ENCODE peak calls at places on chromosome 7, in eight cellular contexts. One of them, this sample, is unnamed.
A peak's percentile ranks its signal among the peaks of the same experiment; 100 is the strongest.

GRCh38 chr7:106573738-106574137 is 87.2 kb downstream of the CCDC71L start:
- DNase-seq in GM23338: no peak
- DNase-seq in BE2C: no peak
- DNase-seq in mucosa of descending colon: no peak
- DNase-seq in fibroblast of mammary gland: no peak
- DNase-seq in uterus: no peak
- DNase-seq in H9: no peak
- DNase-seq in BJ: no peak
- DNase-seq in this sample: no peak

GRCh38 chr7:26321440-26321839 is 29.8 kb downstream of the SNX10 start:
- DNase-seq in GM23338: no peak
- DNase-seq in BE2C: no peak
- DNase-seq in mucosa of descending colon: no peak
- DNase-seq in fibroblast of mammary gland: peak; percentile 20
- DNase-seq in uterus: no peak
- DNase-seq in H9: no peak
- DNase-seq in BJ: no peak
- DNase-seq in this sample: no peak

GRCh38 chr7:152711444-152711944 is 35.6 kb upstream of the XRCC2 start:
- DNase-seq in GM23338: no peak
- DNase-seq in BE2C: no peak
- DNase-seq in mucosa of descending colon: no peak
- DNase-seq in fibroblast of mammary gland: no peak
- DNase-seq in uterus: no peak
- DNase-seq in H9: no peak
- DNase-seq in BJ: no peak
- DNase-seq in this sample: no peak

GRCh38 chr7:105805619-105806018 is 70.8 kb downstream of the ATXN7L1 start:
- DNase-seq in GM23338: peak; percentile 69
- DNase-seq in BE2C: no peak
- DNase-seq in mucosa of descending colon: no peak
- DNase-seq in fibroblast of mammary gland: peak; percentile 42
- DNase-seq in uterus: no peak
- DNase-seq in H9: peak; percentile 70
- DNase-seq in BJ: no peak
- DNase-seq in this sample: peak; percentile 62

GRCh38 chr7:37284805-37285211 is 163.9 kb downstream of the ELMO1 start:
- DNase-seq in GM23338: peak; percentile 78
- DNase-seq in BE2C: peak; percentile 67
- DNase-seq in mucosa of descending colon: no peak
- DNase-seq in fibroblast of mammary gland: peak; percentile 27
- DNase-seq in uterus: peak; percentile 20
- DNase-seq in H9: peak; percentile 73
- DNase-seq in BJ: no peak
- DNase-seq in this sample: peak; percentile 63

GRCh38 chr7:129273936-129274335 is 49.1 kb downstream of the AHCYL2 start:
- DNase-seq in GM23338: no peak
- DNase-seq in BE2C: no peak
- DNase-seq in mucosa of descending colon: no peak
- DNase-seq in fibroblast of mammary gland: no peak
- DNase-seq in uterus: no peak
- DNase-seq in H9: no peak
- DNase-seq in BJ: no peak
- DNase-seq in this sample: no peak

GRCh38 chr7:2687338-2687869 is 598 bp upstream of the AMZ1 start:
- DNase-seq in GM23338: no peak
- DNase-seq in BE2C: peak; percentile 78
- DNase-seq in mucosa of descending colon: no peak
- DNase-seq in fibroblast of mammary gland: peak; percentile 19
- DNase-seq in uterus: no peak
- DNase-seq in H9: no peak
- DNase-seq in BJ: peak; percentile 51
- DNase-seq in this sample: no peak

GRCh38 chr7:22474645-22475044 is 25.3 kb downstream of the STEAP1B start:
- DNase-seq in GM23338: no peak
- DNase-seq in BE2C: no peak
- DNase-seq in mucosa of descending colon: no peak
- DNase-seq in fibroblast of mammary gland: no peak
- DNase-seq in uterus: no peak
- DNase-seq in H9: no peak
- DNase-seq in BJ: no peak
- DNase-seq in this sample: no peak

GRCh38 chr7:112112822-112113255 is 93.4 kb downstream of the DOCK4 start:
- DNase-seq in GM23338: no peak
- DNase-seq in BE2C: no peak
- DNase-seq in mucosa of descending colon: no peak
- DNase-seq in fibroblast of mammary gland: peak; percentile 89
- DNase-seq in uterus: no peak
- DNase-seq in H9: no peak
- DNase-seq in BJ: peak; percentile 13
- DNase-seq in this sample: no peak

GRCh38 chr7:74253975-74254857 is at the start of gene RFC2:
- DNase-seq in GM23338: peak; percentile 97
- DNase-seq in BE2C: peak; percentile 98
- DNase-seq in mucosa of descending colon: peak; percentile 98
- DNase-seq in fibroblast of mammary gland: peak; percentile 93
- DNase-seq in uterus: peak; percentile 95
- DNase-seq in H9: peak; percentile 95
- DNase-seq in BJ: peak; percentile 75
- DNase-seq in this sample: peak; percentile 99
- TF ChIP-seq CTCF in GM23338: no peak
- TF ChIP-seq CTCF in BE2C: no peak
- TF ChIP-seq CTCF in mucosa of descending colon: peak; percentile 11
- TF ChIP-seq CTCF in fibroblast of mammary gland: no peak
- TF ChIP-seq CTCF in uterus: no peak
- TF ChIP-seq CTCF in H9: peak; percentile 34
- TF ChIP-seq CTCF in BJ: peak; percentile 26
- TF ChIP-seq CTCF in this sample: no peak

GRCh38 chr7:33108591-33108930 is 643 bp downstream of the RP9 start:
- DNase-seq in GM23338: peak; percentile 46
- DNase-seq in BE2C: peak; percentile 13
- DNase-seq in mucosa of descending colon: peak; percentile 50
- DNase-seq in fibroblast of mammary gland: no peak
- DNase-seq in uterus: no peak
- DNase-seq in H9: no peak
- DNase-seq in BJ: no peak
- DNase-seq in this sample: no peak

GRCh38 chr7:33107136-33108066 is 1.8 kb downstream of the RP9 start:
- DNase-seq in GM23338: peak; percentile 90
- DNase-seq in BE2C: peak; percentile 54
- DNase-seq in mucosa of descending colon: no peak
- DNase-seq in fibroblast of mammary gland: peak; percentile 56
- DNase-seq in uterus: peak; percentile 39
- DNase-seq in H9: peak; percentile 77
- DNase-seq in BJ: no peak
- DNase-seq in this sample: peak; percentile 44

GRCh38 chr7:33111614-33112013 is 2.4 kb upstream of the RP9 start:
- DNase-seq in GM23338: no peak
- DNase-seq in BE2C: no peak
- DNase-seq in mucosa of descending colon: no peak
- DNase-seq in fibroblast of mammary gland: no peak
- DNase-seq in uterus: no peak
- DNase-seq in H9: no peak
- DNase-seq in BJ: no peak
- DNase-seq in this sample: no peak

GRCh38 chr7:33109758-33110238 is 594 bp upstream of the RP9 start:
- DNase-seq in GM23338: no peak
- DNase-seq in BE2C: peak; percentile 16
- DNase-seq in mucosa of descending colon: no peak
- DNase-seq in fibroblast of mammary gland: peak; percentile 58
- DNase-seq in uterus: no peak
- DNase-seq in H9: no peak
- DNase-seq in BJ: no peak
- DNase-seq in this sample: no peak

GRCh38 chr7:33108931-33109757 is at the start of gene RP9:
- DNase-seq in GM23338: peak; percentile 95
- DNase-seq in BE2C: peak; percentile 88
- DNase-seq in mucosa of descending colon: peak; percentile 81
- DNase-seq in fibroblast of mammary gland: peak; percentile 40
- DNase-seq in uterus: peak; percentile 33
- DNase-seq in H9: peak; percentile 91
- DNase-seq in BJ: no peak
- DNase-seq in this sample: peak; percentile 86
- TF ChIP-seq CTCF in GM23338: peak; percentile 68
- TF ChIP-seq CTCF in BE2C: peak; percentile 52
- TF ChIP-seq CTCF in mucosa of descending colon: peak; percentile 58
- TF ChIP-seq CTCF in fibroblast of mammary gland: no peak
- TF ChIP-seq CTCF in uterus: peak; percentile 46
- TF ChIP-seq CTCF in H9: peak; percentile 72
- TF ChIP-seq CTCF in BJ: peak; percentile 13
- TF ChIP-seq CTCF in this sample: peak; percentile 38

GRCh38 chr7:120089968-120090367 is 183.0 kb upstream of the KCND2 start:
- DNase-seq in GM23338: peak; percentile 4
- DNase-seq in BE2C: peak; percentile 7
- DNase-seq in mucosa of descending colon: no peak
- DNase-seq in fibroblast of mammary gland: peak; percentile 42
- DNase-seq in uterus: no peak
- DNase-seq in H9: peak; percentile 28
- DNase-seq in BJ: no peak
- DNase-seq in this sample: no peak
- TF ChIP-seq CTCF in GM23338: peak; percentile 17
- TF ChIP-seq CTCF in BE2C: no peak
- TF ChIP-seq CTCF in mucosa of descending colon: no peak
- TF ChIP-seq CTCF in fibroblast of mammary gland: no peak
- TF ChIP-seq CTCF in uterus: no peak
- TF ChIP-seq CTCF in H9: no peak
- TF ChIP-seq CTCF in BJ: peak; percentile 21
- TF ChIP-seq CTCF in this sample: no peak

DNA sequence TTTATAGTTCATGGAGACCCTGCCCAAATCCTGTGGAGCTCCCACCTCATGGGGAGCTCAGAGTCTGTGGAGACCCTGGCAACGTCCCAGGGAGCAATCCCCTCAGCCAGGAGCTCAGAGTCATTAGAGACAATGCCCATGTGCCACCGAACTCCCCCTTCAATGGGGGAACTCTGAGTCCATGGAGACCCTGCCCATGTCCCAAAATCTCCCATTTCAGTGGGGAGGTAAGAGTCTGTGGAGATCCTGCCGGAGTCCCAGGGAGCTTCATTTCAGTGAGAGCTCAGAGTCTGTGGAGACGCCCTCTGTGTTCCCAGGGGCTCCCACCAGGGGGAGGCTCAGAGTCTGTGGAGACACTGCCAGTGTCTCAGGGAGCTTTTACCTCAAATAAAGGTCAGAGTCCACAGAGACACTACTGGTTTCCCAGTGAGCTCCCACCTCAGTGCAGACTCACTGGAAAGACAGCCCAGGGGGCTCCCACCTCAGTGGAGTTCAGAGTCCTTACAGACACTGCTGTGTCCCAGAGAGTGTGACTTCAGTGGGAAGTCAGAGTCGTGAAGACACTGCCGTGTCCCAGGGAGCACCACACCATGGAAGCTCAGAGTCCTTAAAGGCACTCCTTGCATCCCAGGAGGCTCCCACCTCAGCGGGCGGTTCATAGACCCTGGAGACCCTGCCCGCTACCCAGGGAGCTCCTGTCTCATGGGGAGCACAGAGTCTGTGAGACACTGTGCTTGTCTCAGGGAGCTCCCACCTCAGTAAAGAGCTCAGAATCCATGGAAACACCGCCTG is 5.0 kb downstream of the MYO1G start:
- DNase-seq in GM23338: peak; percentile 39
- DNase-seq in BE2C: peak; percentile 64
- DNase-seq in mucosa of descending colon: no peak
- DNase-seq in fibroblast of mammary gland: no peak
- DNase-seq in uterus: no peak
- DNase-seq in H9: peak; percentile 53
- DNase-seq in BJ: no peak
- DNase-seq in this sample: peak; percentile 46
- TF ChIP-seq CTCF in GM23338: peak; percentile 48
- TF ChIP-seq CTCF in BE2C: peak; percentile 58
- TF ChIP-seq CTCF in mucosa of descending colon: peak; percentile 32
- TF ChIP-seq CTCF in fibroblast of mammary gland: peak; percentile 64
- TF ChIP-seq CTCF in uterus: no peak
- TF ChIP-seq CTCF in H9: peak; percentile 67
- TF ChIP-seq CTCF in BJ: peak; percentile 73
- TF ChIP-seq CTCF in this sample: peak; percentile 44

DNA sequence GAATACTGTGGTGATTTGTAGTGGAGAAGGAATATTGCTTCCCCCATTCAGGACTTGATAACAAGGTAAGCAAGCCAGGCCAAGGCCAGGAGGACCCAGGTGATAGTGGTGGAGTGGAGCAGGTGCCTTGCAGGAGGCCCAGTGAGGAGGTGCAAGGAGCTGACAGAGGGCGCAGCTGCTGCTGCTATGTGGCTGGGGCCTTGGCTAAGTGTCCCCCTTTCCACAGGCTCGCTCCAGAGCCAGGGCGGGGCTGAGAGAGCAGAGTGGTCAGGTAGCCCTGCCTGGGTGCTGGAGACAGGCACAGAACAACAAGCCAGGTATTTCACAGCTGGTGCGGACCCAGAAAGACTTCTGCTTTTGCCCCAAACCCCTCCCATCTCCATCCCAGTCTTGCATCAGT is 163.0 kb downstream of the EGFR start:
- DNase-seq in GM23338: no peak
- DNase-seq in BE2C: no peak
- DNase-seq in mucosa of descending colon: no peak
- DNase-seq in fibroblast of mammary gland: no peak
- DNase-seq in uterus: no peak
- DNase-seq in H9: no peak
- DNase-seq in BJ: no peak
- DNase-seq in this sample: no peak
- TF ChIP-seq CTCF in GM23338: no peak
- TF ChIP-seq CTCF in BE2C: no peak
- TF ChIP-seq CTCF in mucosa of descending colon: no peak
- TF ChIP-seq CTCF in fibroblast of mammary gland: no peak
- TF ChIP-seq CTCF in uterus: no peak
- TF ChIP-seq CTCF in H9: no peak
- TF ChIP-seq CTCF in BJ: no peak
- TF ChIP-seq CTCF in this sample: no peak

This sample was measured in nephron progenitor cell.